ENCODE peak calls at places on chromosomes 12 and 14, in nine cellular contexts. S is pancreas; B is cardiac muscle cell; N is CD8-positive, alpha-beta T cell; R is IMR-90; D is tibial nerve; M is A549; I is stomach; Y is sigmoid colon. C is an unnamed sample.

GRCh38 chr12:2354151-2354991 is 301.6 kb downstream of the CACNA1C start:
- DNase-seq in S (no peak), B (peak; percentile 74), N (no peak), R (no peak), D (no peak), M (no peak), I (no peak), Y (no peak), C (peak; percentile 67)

GRCh38 chr14:92759679-92760523 is 11.5 kb upstream of the LGMN start:
- DNase-seq in S (no peak), B (no peak), N (no peak), R (no peak), D (no peak), M (no peak), I (no peak), Y (no peak), C (no peak)

GRCh38 chr12:105814283-105814682 is 324.5 kb downstream of the NUAK1 start:
- DNase-seq in S (no peak), B (peak; percentile 66), N (no peak), R (no peak), D (no peak), M (no peak), I (no peak), Y (no peak), C (no peak)

GRCh38 chr14:68762944-68763831 is 29.7 kb downstream of the ZFP36L1 start:
- DNase-seq in S (peak; percentile 87), B (peak; percentile 87), N (no peak), R (peak; percentile 76), D (no peak), M (no peak), I (peak; percentile 87), Y (peak; percentile 84), C (no peak)

GRCh38 chr12:80756875-80757274 is 40.2 kb downstream of the MYF5 start:
- DNase-seq in S (no peak), B (no peak), N (no peak), R (peak; percentile 44), D (no peak), M (no peak), I (no peak), Y (no peak), C (no peak)

GRCh38 chr12:43282106-43282505 is 269.9 kb downstream of the ADAMTS20 start:
- DNase-seq in S (no peak), B (peak; percentile 34), N (no peak), R (peak; percentile 65), D (no peak), M (no peak), I (no peak), Y (no peak), C (no peak)

GRCh38 chr12:92365836-92366235 is 220.2 kb upstream of the BTG1 start:
- DNase-seq in S (no peak), B (no peak), N (no peak), R (no peak), D (no peak), M (no peak), I (no peak), Y (no peak), C (no peak)

GRCh38 chr14:71395151-71395604 is 487.9 kb downstream of the PCNX1 start:
- DNase-seq in S (no peak), B (no peak), N (no peak), R (no peak), D (no peak), M (no peak), I (no peak), Y (no peak), C (no peak)

GRCh38 chr12:115914122-115914521 is 363.4 kb downstream of the MED13L start:
- DNase-seq in S (no peak), B (no peak), N (no peak), R (no peak), D (no peak), M (no peak), I (no peak), Y (no peak), C (no peak)

GRCh38 chr14:50021261-50021660 is 95.1 kb downstream of the VCPKMT start:
- DNase-seq in S (no peak), B (no peak), N (no peak), R (no peak), D (no peak), M (no peak), I (no peak), Y (no peak), C (no peak)

GRCh38 chr14:105484997-105485393 is 1.7 kb upstream of the CRIP1 start:
- DNase-seq in S (peak; percentile 41), B (no peak), N (no peak), R (no peak), D (no peak), M (no peak), I (no peak), Y (no peak), C (no peak)

GRCh38 chr12:16112626-16113560 is 164.6 kb downstream of the SLC15A5 start:
- DNase-seq in S (no peak), B (peak; percentile 61), N (no peak), R (no peak), D (no peak), M (no peak), I (no peak), Y (no peak), C (no peak)

GRCh38 chr12:95141305-95141704 is 67.9 kb upstream of the NR2C1 start:
- DNase-seq in S (no peak), B (no peak), N (no peak), R (no peak), D (no peak), M (no peak), I (no peak), Y (no peak), C (no peak)

GRCh38 chr12:62959745-62960144 is 24.8 kb upstream of the PPM1H start:
- DNase-seq in S (no peak), B (no peak), N (no peak), R (no peak), D (no peak), M (no peak), I (no peak), Y (no peak), C (no peak)

GRCh38 chr12:90504806-90505205 is 450.2 kb downstream of the CCER1 start:
- DNase-seq in S (no peak), B (no peak), N (no peak), R (no peak), D (no peak), M (no peak), I (no peak), Y (no peak), C (no peak)

GRCh38 chr14:65373671-65374039 is 38.9 kb upstream of the FUT8 start:
- DNase-seq in S (no peak), B (no peak), N (no peak), R (no peak), D (no peak), M (no peak), I (peak; percentile 29), Y (no peak), C (peak; percentile 58)

GRCh38 chr14:22314183-22314820 is 274.7 kb downstream of the DAD1 start:
- DNase-seq in S (no peak), B (peak; percentile 58), N (no peak), R (peak; percentile 62), D (peak; percentile 54), M (peak; percentile 46), I (no peak), Y (no peak), C (no peak)

GRCh38 chr12:14260011-14260993 is 105.2 kb upstream of the ATF7IP start:
- DNase-seq in S (peak; percentile 93), B (peak; percentile 71), N (no peak), R (peak; percentile 93), D (peak; percentile 88), M (no peak), I (peak; percentile 89), Y (peak; percentile 96), C (peak; percentile 83)

GRCh38 chr12:7162691-7163114 is 26.8 kb upstream of the PEX5 start:
- DNase-seq in S (peak; percentile 63), B (peak; percentile 65), N (no peak), R (no peak), D (no peak), M (peak; percentile 66), I (peak; percentile 50), Y (peak; percentile 60), C (peak; percentile 63)

GRCh38 chr12:69007166-69007857 is 74.3 kb upstream of the CPM start:
- DNase-seq in S (no peak), B (peak; percentile 75), N (no peak), R (peak; percentile 97), D (no peak), M (no peak), I (peak; percentile 29), Y (no peak), C (no peak)
- H3K4me3 ChIP-seq in S (no peak overlapping the region), B (no peak overlapping the region), N (no peak overlapping the region), R (peak overlapping the region; percentile 35), D (no peak overlapping the region), M (no peak overlapping the region), I (no peak overlapping the region), Y (no peak overlapping the region), C (no peak overlapping the region)

GRCh38 chr12:50050119-50050385 is 7.3 kb upstream of the ASIC1 start:
- DNase-seq in S (no peak), B (no peak), N (no peak), R (no peak), D (no peak), M (no peak), I (no peak), Y (no peak), C (no peak)
- TF ChIP-seq CTCF in S (no peak), B (no peak), N (no peak), R (no peak), D (no peak), M (no peak), I (no peak), Y (no peak), C (no peak)

GRCh38 chr12:11724888-11725310 is 75.4 kb downstream of the ETV6 start:
- DNase-seq in S (no peak), B (peak; percentile 60), N (no peak), R (peak; percentile 56), D (no peak), M (no peak), I (no peak), Y (no peak), C (no peak)

GRCh38 chr12:11726659-11727058 is 77.2 kb downstream of the ETV6 start:
- DNase-seq in S (no peak), B (no peak), N (no peak), R (no peak), D (no peak), M (no peak), I (no peak), Y (no peak), C (no peak)

GRCh38 chr12:11727133-11727664 is 77.7 kb downstream of the ETV6 start:
- DNase-seq in S (no peak), B (no peak), N (peak; percentile 3), R (no peak), D (no peak), M (no peak), I (no peak), Y (no peak), C (peak; percentile 69)

GRCh38 chr12:11723993-11724392 is 74.5 kb downstream of the ETV6 start:
- DNase-seq in S (no peak), B (peak; percentile 93), N (no peak), R (peak; percentile 52), D (no peak), M (no peak), I (no peak), Y (no peak), C (no peak)

GRCh38 chr12:11725616-11726015 is 76.1 kb downstream of the ETV6 start:
- DNase-seq in S (no peak), B (no peak), N (no peak), R (peak; percentile 28), D (no peak), M (no peak), I (no peak), Y (no peak), C (no peak)
- H3K27ac ChIP-seq in S (no peak overlapping the region), B (peak overlapping the region; percentile 90), N (no peak overlapping the region), R (no peak overlapping the region), D (no peak overlapping the region), M (no peak overlapping the region), I (peak overlapping the region; percentile 77), Y (peak overlapping the region; percentile 66), C (no peak overlapping the region)

GRCh38 chr12:25723286-25723685 is 170.2 kb upstream of the LMNTD1 start:
- DNase-seq in S (no peak), B (no peak), N (no peak), R (peak; percentile 27), D (no peak), M (no peak), I (no peak), Y (no peak), C (no peak)
- H3K4me3 ChIP-seq in S (no peak overlapping the region), B (no peak overlapping the region), N (no peak overlapping the region), R (no peak overlapping the region), D (no peak overlapping the region), M (no peak overlapping the region), I (no peak overlapping the region), Y (no peak overlapping the region), C (no peak overlapping the region)

C was measured in dorsolateral prefrontal cortex.